ENCODE peak calls at places on chromosomes 7 and 10, in four cellular contexts. Q is cardiac muscle cell, X is ovary, Z is fibroblast of lung. P is an unnamed sample.
A peak's percentile ranks its signal among the peaks of the same experiment; 100 is the strongest.

GRCh38 chr10:12975906-12976305 is 25.6 kb downstream of the CCDC3 start:
- DNase-seq in Q (no peak), Z (no peak), X (no peak), P (no peak)

GRCh38 chr7:150876817-150877526 is 24.7 kb downstream of the AOC1 start:
- DNase-seq in X (peak; percentile 70), Z (peak; percentile 53), Q (peak; percentile 86), P (peak; percentile 81)

GRCh38 chr7:150851497-150852370 is 583 bp upstream of the AOC1 start:
- DNase-seq in Z (no peak), X (no peak), Q (no peak), P (no peak)

GRCh38 chr7:5692845-5693278 is 88.6 kb downstream of the RNF216 start:
- DNase-seq in X (no peak), Q (peak; percentile 74), Z (peak; percentile 92), P (no peak)

GRCh38 chr10:110311357-110311949 is 6.7 kb upstream of the SMNDC1 start:
- DNase-seq in Z (peak; percentile 74), X (peak; percentile 33), Q (peak; percentile 71), P (peak; percentile 17)

GRCh38 chr10:127907411-127908105 is 655 bp downstream of the PTPRE start:
- DNase-seq in Z (peak; percentile 18), Q (peak; percentile 80), X (no peak), P (peak; percentile 60)

GRCh38 chr10:132386419-132386831 is 10.6 kb upstream of the PWWP2B start:
- DNase-seq in X (no peak), Z (no peak), Q (no peak), P (no peak)

GRCh38 chr10:60737242-60737641 is 41.0 kb upstream of the CDK1 start:
- DNase-seq in Q (no peak), X (no peak), Z (no peak), P (no peak)

GRCh38 chr10:89537361-89537760 is 2.0 kb upstream of the SLC16A12 start:
- DNase-seq in Z (no peak), Q (no peak), X (no peak), P (no peak)

GRCh38 chr10:95814011-95814727 is 58.2 kb downstream of the ENTPD1 start:
- DNase-seq in X (no peak), Q (peak; percentile 98), Z (peak; percentile 74), P (peak; percentile 58)

GRCh38 chr10:565146-565545 is 124.3 kb downstream of the DIP2C start:
- DNase-seq in X (no peak), Z (no peak), Q (no peak), P (no peak)

GRCh38 chr7:148761499-148762278 is 63.0 kb downstream of the CUL1 start:
- DNase-seq in Z (peak; percentile 2), X (no peak), Q (no peak), P (no peak)

GRCh38 chr7:142793156-142793555 is 22.4 kb downstream of the PRSS2 start:
- DNase-seq in Q (no peak), Z (no peak), X (no peak), P (no peak)

GRCh38 chr10:87864497-87865059 is 1.2 kb downstream of the PTEN start:
- DNase-seq in X (no peak), Z (no peak), Q (peak; percentile 25), P (no peak)

GRCh38 chr7:143257501-143257900 is 5.7 kb upstream of the GSTK1 start:
- DNase-seq in X (no peak), Q (no peak), Z (no peak), P (no peak)

GRCh38 chr10:24202181-24202570 is 6.8 kb upstream of the KIAA1217 start:
- DNase-seq in Q (no peak), Z (no peak), X (no peak), P (no peak)

GRCh38 chr7:85290252-85290651 is 103.4 kb upstream of the SEMA3D start:
- DNase-seq in Z (no peak), X (no peak), Q (no peak), P (no peak)

GRCh38 chr7:85289279-85289678 is 102.4 kb upstream of the SEMA3D start:
- DNase-seq in Z (no peak), X (no peak), Q (no peak), P (no peak)

GRCh38 chr7:85287126-85287825 is 100.4 kb upstream of the SEMA3D start:
- DNase-seq in X (no peak), Q (peak; percentile 23), Z (peak; percentile 7), P (no peak)

GRCh38 chr7:85285502-85285901 is 98.6 kb upstream of the SEMA3D start:
- DNase-seq in Z (no peak), Q (no peak), X (no peak), P (no peak)

GRCh38 chr7:85286449-85286848 is 99.6 kb upstream of the SEMA3D start:
- DNase-seq in Q (no peak), Z (no peak), X (no peak), P (no peak)
- H3K4me1 ChIP-seq in Q (no peaks in the 10 kb centered on the region), Z (no peaks in the 10 kb centered on the region), X (no peaks in the 10 kb centered on the region), P (no peaks in the 10 kb centered on the region)

DNA sequence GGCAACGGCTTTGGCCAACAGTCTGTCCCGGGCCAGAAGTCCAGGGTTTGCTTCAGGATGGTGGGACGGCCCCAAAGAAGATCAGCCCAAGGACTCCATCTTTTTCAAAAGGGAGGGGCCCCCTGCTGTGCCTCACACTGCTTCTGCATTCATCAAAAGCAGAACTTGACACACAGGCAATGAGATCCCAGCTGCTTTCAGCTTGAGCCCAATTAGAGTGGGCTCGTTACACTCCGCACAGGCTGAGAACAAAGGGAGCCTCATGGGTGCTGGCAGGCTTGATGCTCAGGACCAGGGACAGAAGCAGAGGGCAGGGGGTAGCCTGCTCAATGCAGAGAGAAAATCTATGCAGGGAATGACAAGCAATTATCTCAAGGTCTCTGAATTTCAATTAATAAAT is 45.5 kb downstream of the VOPP1 start:
- DNase-seq in X (no peak), Z (no peak), Q (no peak), P (no peak)
- H3K27ac ChIP-seq in X (no peak overlapping the region), Z (no peak overlapping the region), Q (no peak overlapping the region), P (no peak overlapping the region)

GRCh38 chr10:100319736-100320135 is 10.3 kb downstream of the PKD2L1 start:
- DNase-seq in Z (no peak), Q (no peak), X (no peak), P (no peak)
- H3K27me3 ChIP-seq in Z (peaks cover 5% of the 10 kb centered on the region), Q (peaks cover 23% of the 10 kb centered on the region), X (no peaks in the 10 kb centered on the region), P (peaks cover 23% of the 10 kb centered on the region)

DNA sequence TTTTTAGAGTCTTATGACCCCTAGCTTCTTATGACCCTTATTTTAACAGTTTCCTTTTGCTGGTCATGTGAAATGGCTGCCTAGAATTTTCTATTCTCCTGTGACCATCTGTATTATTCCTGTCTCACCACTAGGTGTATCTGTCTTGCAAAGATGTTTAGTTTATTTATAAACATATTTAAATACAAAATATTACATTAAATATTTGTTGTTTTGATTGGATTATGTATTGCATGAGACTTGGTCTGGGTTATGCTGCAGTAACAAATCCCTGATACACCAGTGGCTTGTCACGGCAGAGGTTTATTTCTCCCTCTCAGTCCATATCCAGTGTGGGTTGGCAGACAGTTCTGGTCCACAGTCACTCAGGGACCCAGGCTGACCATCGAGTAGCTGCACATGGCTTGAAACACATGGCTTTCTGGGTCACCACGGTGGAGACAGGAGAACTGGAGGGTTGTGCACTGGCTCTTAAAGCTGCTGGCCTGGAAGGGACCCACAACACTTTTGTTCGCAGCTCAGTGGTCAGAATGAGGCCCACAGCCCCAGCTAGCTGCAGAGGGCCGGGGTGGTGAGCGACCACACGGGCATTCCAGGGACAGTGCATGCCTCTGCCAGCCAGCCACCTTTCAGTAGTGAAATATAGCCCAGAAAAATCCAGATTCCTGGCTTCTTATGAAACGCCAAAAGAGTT is 7.4 kb downstream of the RASSF4 start:
- DNase-seq in Z (no peak), Q (no peak), X (no peak), P (no peak)
- H3K4me1 ChIP-seq in Z (peaks cover 6% of the 10 kb centered on the region), Q (peaks cover 46% of the 10 kb centered on the region), X (peaks cover 1% of the 10 kb centered on the region), P (peaks cover 69% of the 10 kb centered on the region)

DNA sequence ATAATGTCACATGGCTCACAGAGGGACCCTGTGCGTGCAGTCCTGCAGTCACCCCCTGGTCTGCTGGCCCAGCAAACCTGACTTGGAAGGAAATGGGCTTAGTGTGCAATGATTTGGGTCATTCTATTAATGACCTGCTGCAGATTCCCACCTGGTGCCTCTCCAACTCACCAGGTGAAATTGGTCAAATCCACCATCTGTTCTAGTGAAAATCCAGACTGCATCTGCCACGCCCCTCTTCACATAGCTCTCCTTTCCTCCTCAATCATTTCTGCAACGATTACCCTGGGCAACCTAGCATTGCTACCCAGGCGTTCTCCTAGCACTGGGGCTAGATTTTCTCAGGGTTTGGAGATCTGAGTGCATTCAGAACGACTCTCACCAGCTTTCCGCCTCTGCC is 29.4 kb downstream of the SRRM3 start:
- DNase-seq in X (no peak), Q (no peak), Z (no peak), P (no peak)
- H3K27ac ChIP-seq in X (no peak overlapping the region), Q (no peak overlapping the region), Z (no peak overlapping the region), P (no peak overlapping the region)